ENCODE peak calls at places on chromosomes 16 and 17, in nine cellular contexts. F is GM12865, C is bronchial epithelial cell, T is left lung, W is glutamatergic neuron, V is neural crest cell, R is cardiac muscle cell, P is heart right ventricle, I is BJ. L is an unnamed sample.

GRCh38 chr17:82134101-82134500 is 36.1 kb upstream of the FASN start:
- DNase-seq in F (no peak), C (peak), T (peak), W (no peak), V (no peak), R (no peak), P (no peak), I (no peak), L (no peak)

GRCh38 chr16:4032768-4033167 is 83.5 kb downstream of the ADCY9 start:
- DNase-seq in F (no peak), C (peak), T (peak), W (no peak), V (no peak), R (no peak), P (peak), I (no peak), L (no peak)

GRCh38 chr16:29994613-29995329 is 646 bp downstream of the HIRIP3 start:
- DNase-seq in F (peak), C (peak), T (no peak), W (peak), V (no peak), R (no peak), P (peak), I (peak), L (no peak)

GRCh38 chr16:88344411-88345030 is 38.2 kb upstream of the ZNF469 start:
- DNase-seq in F (no peak), C (no peak), T (no peak), W (no peak), V (no peak), R (no peak), P (no peak), I (no peak), L (no peak)

GRCh38 chr16:52547834-52548215 is 882 bp upstream of the TOX3 start:
- DNase-seq in F (no peak), C (no peak), T (no peak), W (no peak), V (no peak), R (no peak), P (no peak), I (no peak), L (no peak)

GRCh38 chr16:28010671-28011070 is 52.8 kb downstream of the GSG1L start:
- DNase-seq in F (no peak), C (no peak), T (no peak), W (no peak), V (no peak), R (no peak), P (no peak), I (no peak), L (no peak)

GRCh38 chr17:55641559-55642160 is 81.0 kb downstream of the TMEM100 start:
- DNase-seq in F (peak), C (peak), T (peak), W (peak), V (peak), R (peak), P (peak), I (no peak), L (peak)

GRCh38 chr17:38443356-38444026 is 15.2 kb downstream of the ARHGAP23 start:
- DNase-seq in F (peak), C (no peak), T (no peak), W (no peak), V (no peak), R (no peak), P (no peak), I (no peak), L (no peak)

GRCh38 chr16:2500937-2501750 is 12.6 kb upstream of the ATP6V0C start:
- DNase-seq in F (peak), C (peak), T (peak), W (peak), V (peak), R (peak), P (peak), I (no peak), L (peak)

GRCh38 chr17:7867881-7868329 is 10.1 kb downstream of the CYB5D1 start:
- DNase-seq in F (no peak), C (peak), T (no peak), W (no peak), V (no peak), R (no peak), P (no peak), I (no peak), L (no peak)

GRCh38 chr17:55159251-55159650 is 105.5 kb upstream of the HLF start:
- DNase-seq in F (no peak), C (no peak), T (no peak), W (no peak), V (no peak), R (no peak), P (no peak), I (no peak), L (no peak)

GRCh38 chr17:28748852-28749515 is 5.2 kb downstream of the TRAF4 start:
- DNase-seq in F (no peak), C (no peak), T (peak), W (no peak), V (no peak), R (no peak), P (no peak), I (no peak), L (no peak)

GRCh38 chr17:79323556-79323955 is 248.9 kb downstream of the ENGASE start:
- DNase-seq in F (no peak), C (no peak), T (no peak), W (no peak), V (no peak), R (no peak), P (no peak), I (no peak), L (no peak)

GRCh38 chr16:87792205-87792565 is 26.4 kb upstream of the KLHDC4 start:
- DNase-seq in F (no peak), C (no peak), T (no peak), W (no peak), V (no peak), R (no peak), P (no peak), I (no peak), L (no peak)

GRCh38 chr16:19677403-19677802 is 40.6 kb downstream of the KNOP1 start:
- DNase-seq in F (no peak), C (no peak), T (no peak), W (no peak), V (no peak), R (no peak), P (peak), I (no peak), L (no peak)

GRCh38 chr16:19678804-19679203 is 39.2 kb downstream of the KNOP1 start:
- DNase-seq in F (no peak), C (no peak), T (no peak), W (no peak), V (no peak), R (no peak), P (no peak), I (no peak), L (no peak)

GRCh38 chr16:19681637-19682036 is 36.4 kb downstream of the KNOP1 start:
- DNase-seq in F (no peak), C (no peak), T (no peak), W (no peak), V (no peak), R (no peak), P (no peak), I (no peak), L (no peak)

GRCh38 chr16:19683453-19684236 is 34.4 kb downstream of the KNOP1 start:
- DNase-seq in F (no peak), C (no peak), T (no peak), W (no peak), V (no peak), R (no peak), P (no peak), I (no peak), L (no peak)

GRCh38 chr16:19680972-19681371 is 37.1 kb downstream of the KNOP1 start:
- DNase-seq in F (no peak), C (no peak), T (no peak), W (no peak), V (no peak), R (no peak), P (no peak), I (no peak), L (no peak)
- TF ChIP-seq CTCF in F (no peak), C (peak), T (no peak), W (no peak), V (no peak), R (peak), P (no peak), I (peak), L (no peak)

GRCh38 chr17:66916946-66917345 is 47.6 kb upstream of the CACNG4 start:
- DNase-seq in F (no peak), C (no peak), T (no peak), W (no peak), V (no peak), R (no peak), P (no peak), I (no peak), L (no peak)

GRCh38 chr17:66915792-66916191 is 48.7 kb upstream of the CACNG4 start:
- DNase-seq in F (no peak), C (no peak), T (no peak), W (no peak), V (no peak), R (no peak), P (no peak), I (no peak), L (no peak)

GRCh38 chr17:66918896-66919295 is 45.6 kb upstream of the CACNG4 start:
- DNase-seq in F (no peak), C (no peak), T (no peak), W (no peak), V (no peak), R (no peak), P (no peak), I (no peak), L (no peak)

GRCh38 chr17:66910651-66911285 is 53.7 kb upstream of the CACNG4 start:
- DNase-seq in F (no peak), C (no peak), T (no peak), W (no peak), V (no peak), R (no peak), P (no peak), I (no peak), L (no peak)

DNA sequence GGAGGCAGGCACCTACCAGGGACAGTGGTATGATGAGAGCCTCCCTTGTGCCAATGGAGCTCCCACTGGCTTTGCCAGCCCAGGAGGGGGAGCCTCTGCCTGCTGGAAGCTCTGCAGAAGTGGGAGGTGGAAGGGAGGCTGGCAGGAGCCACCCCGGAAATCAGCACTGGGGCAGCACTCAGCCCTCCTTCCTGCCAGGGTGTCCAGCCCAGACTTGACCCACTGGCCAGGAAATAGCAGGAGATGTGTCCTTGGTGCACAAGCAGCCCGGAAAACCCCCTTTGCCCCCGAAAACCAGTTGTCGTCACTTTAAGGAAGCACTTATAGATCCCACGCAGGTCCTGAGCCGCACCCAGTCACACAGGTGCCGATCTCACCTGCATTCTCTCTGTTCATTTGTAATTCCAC is 49.3 kb upstream of the CACNG4 start:
- DNase-seq in F (peak), C (peak), T (peak), W (no peak), V (no peak), R (no peak), P (no peak), I (no peak), L (no peak)
- TF ChIP-seq CTCF in F (no peak), C (peak), T (no peak), W (no peak), V (no peak), R (no peak), P (no peak), I (peak), L (no peak)

DNA sequence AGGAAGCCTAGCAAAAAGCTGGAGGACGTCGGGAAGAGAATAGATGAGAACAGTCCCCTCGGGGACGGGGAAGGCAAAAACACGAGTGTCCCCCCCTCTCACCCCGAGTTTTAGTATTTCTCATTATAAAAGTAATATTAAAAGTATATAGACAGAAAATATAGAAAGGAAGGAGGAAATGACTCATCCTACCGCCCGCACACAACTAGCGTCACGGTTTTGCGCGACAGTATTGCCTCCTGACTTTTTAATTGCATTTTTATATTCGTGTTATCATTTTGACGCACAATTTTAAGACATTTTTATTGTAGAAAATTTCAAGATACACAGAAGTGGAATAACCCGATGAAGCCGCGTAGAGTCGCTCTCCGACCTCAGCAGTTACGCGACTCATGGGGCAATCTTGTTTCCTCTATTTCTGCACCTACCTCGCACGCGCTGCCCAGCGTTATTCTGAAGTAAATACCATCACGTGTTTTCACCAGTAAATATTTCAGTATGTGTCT is 652 bp upstream of the SLC25A19 start:
- DNase-seq in F (peak), C (peak), T (peak), W (no peak), V (no peak), R (peak), P (peak), I (no peak), L (no peak)
- TF ChIP-seq CTCF in F (peak), C (no peak), T (no peak), W (peak), V (peak), R (peak), P (no peak), I (peak), L (peak)

DNA sequence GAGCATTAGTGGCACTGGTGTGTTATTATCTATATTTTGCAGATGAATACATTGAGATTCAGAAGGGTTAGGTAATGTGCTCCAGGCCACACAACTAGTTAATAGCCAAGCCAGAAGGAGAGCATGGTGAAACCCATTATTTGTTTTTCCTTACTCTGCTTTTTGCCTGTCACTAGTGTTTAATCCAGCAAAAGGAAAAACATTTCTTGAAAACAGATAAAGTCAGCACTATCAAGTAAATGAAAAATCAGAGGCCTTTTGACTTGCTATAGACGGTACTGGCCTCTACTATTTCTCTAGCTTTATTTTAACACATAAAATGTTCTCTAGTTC is 4.8 kb downstream of the PITPNC1 start:
- DNase-seq in F (no peak), C (no peak), T (no peak), W (no peak), V (no peak), R (no peak), P (no peak), I (no peak), L (no peak)
- TF ChIP-seq CTCF in F (no peak), C (no peak), T (no peak), W (no peak), V (no peak), R (no peak), P (no peak), I (no peak), L (no peak)

DNA sequence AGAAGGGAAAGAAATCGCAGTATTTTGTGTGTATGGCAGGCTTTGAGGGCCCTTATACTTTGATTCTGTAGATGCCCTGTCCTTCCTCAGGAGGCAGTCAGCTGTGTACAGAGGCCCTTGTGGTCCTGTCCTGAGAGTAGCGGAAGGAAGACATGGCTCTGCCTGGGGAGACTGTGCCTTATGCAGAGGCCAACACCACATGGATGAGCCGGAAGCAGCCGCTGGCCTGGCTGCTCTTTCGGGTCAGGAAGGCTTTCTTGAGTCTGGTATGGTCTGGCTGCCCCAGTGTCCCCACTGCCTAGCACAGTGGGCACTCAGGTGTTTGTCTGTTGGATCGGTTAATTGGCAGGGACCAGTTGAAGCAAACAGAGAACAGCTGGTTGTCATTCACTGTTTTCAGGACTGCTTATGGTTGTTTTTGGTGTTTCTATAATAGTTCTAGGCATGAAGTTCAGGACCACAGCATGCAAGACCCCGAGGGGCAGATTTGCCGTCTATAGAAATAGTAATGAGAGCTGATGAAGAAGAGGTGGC is 12.4 kb downstream of the USP10 start:
- DNase-seq in F (no peak), C (no peak), T (no peak), W (no peak), V (no peak), R (no peak), P (no peak), I (no peak), L (no peak)
- TF ChIP-seq CTCF in F (no peak), C (no peak), T (no peak), W (no peak), V (no peak), R (no peak), P (no peak), I (no peak), L (no peak)

GRCh38 chr16:46814790-46815189 is 16.2 kb downstream of the C16orf87 start:
- DNase-seq in F (no peak), C (no peak), T (no peak), W (no peak), V (no peak), R (no peak), P (no peak), I (no peak), L (no peak)
- TF ChIP-seq CTCF in F (no peak), C (no peak), T (no peak), W (no peak), V (no peak), R (no peak), P (no peak), I (no peak), L (no peak)

DNA sequence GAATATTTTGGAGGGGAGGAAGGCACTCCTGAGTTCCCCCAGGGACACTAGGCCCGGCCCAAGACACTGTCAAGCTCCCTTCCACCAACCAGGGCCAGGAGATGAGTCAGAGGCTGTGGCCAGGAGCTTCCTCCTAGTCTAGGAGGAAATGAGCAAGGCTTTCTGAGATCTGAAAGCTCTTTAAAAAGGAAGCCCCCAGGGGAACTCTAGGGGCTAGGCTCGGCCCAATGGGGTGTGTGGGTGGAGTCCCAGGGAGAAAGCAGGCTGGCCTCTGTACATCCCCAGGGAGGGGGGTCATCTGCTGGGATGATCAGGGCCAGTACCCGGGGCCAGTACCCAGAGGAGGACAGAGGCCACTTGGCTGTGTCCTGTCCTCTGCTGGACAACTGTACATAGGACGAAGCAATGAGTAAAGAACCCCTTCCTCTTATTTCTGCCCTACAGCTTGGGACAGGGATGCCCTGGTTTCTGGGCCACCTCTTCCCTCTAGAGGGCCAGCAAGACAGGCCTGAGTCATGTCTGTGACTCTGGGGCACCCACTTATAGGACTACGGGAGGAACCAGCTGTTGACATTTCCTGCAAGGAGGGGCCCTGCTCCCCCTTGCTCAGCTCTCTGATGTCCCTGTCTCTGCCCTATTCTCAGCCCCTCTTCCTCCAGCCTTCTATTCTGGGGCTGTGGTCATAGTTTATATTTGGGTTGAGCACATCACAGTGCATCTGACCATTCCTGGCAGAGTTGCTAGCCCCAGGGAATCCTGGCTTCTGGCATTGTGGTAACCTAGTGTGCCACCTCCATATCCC is 2.7 kb downstream of the FHOD1 start:
- DNase-seq in F (peak), C (peak), T (peak), W (no peak), V (no peak), R (no peak), P (peak), I (peak), L (no peak)
- TF ChIP-seq CTCF in F (no peak), C (no peak), T (peak), W (no peak), V (no peak), R (no peak), P (no peak), I (no peak), L (no peak)

GRCh38 chr17:65531508-65532431 is 29.7 kb downstream of the AXIN2 start:
- DNase-seq in F (no peak), C (no peak), T (peak), W (no peak), V (peak), R (peak), P (peak), I (no peak), L (no peak)
- TF ChIP-seq CTCF in F (peak), C (no peak), T (peak), W (peak), V (peak), R (peak), P (no peak), I (peak), L (no peak)